ENCODE peak calls at places on chromosome 17, in seven cellular contexts. E, P, F, S, V, N and O are unnamed samples.

GRCh38 chr17:70120420-70120819 is 45.4 kb downstream of the KCNJ16 start:
- DNase-seq in F (no peak), E (no peak), N (peak), S (no peak), P (no peak), V (no peak), O (no peak)

GRCh38 chr17:72164340-72164739 is 43.5 kb downstream of the SOX9 start:
- DNase-seq in F (no peak), S (no peak), N (no peak), V (no peak), E (no peak), P (peak), O (no peak)

GRCh38 chr17:74736423-74737298 is at the start of gene RAB37:
- DNase-seq in V (no peak), S (no peak), F (peak), E (no peak), P (no peak), N (peak), O (no peak)

GRCh38 chr17:5702951-5703510 is 118.7 kb upstream of the NLRP1 start:
- DNase-seq in N (no peak), E (no peak), S (no peak), F (no peak), V (no peak), P (no peak), O (no peak)

GRCh38 chr17:40253565-40253964 is 34.1 kb upstream of the CDC6 start:
- DNase-seq in N (no peak), P (no peak), F (no peak), V (no peak), E (no peak), S (no peak), O (no peak)

GRCh38 chr17:41065829-41066624 is at the start of gene KRTAP2-4:
- DNase-seq in F (no peak), P (peak), S (no peak), E (peak), V (peak), N (no peak), O (no peak)

GRCh38 chr17:75260679-75261335 is 599 bp downstream of the GGA3 start:
- DNase-seq in S (no peak), F (no peak), E (no peak), V (peak), N (no peak), P (no peak), O (no peak)

GRCh38 chr17:73800893-73801292 is 156.6 kb upstream of the SDK2 start:
- DNase-seq in F (no peak), N (no peak), V (no peak), S (no peak), P (no peak), E (no peak), O (no peak)

GRCh38 chr17:57284583-57284982 is 28.3 kb downstream of the MSI2 start:
- DNase-seq in V (no peak), N (no peak), F (no peak), E (no peak), P (no peak), S (no peak), O (no peak)

GRCh38 chr17:2292100-2292499 is 11.5 kb downstream of the SMG6 start:
- DNase-seq in F (no peak), P (no peak), E (peak), N (no peak), V (no peak), S (no peak), O (no peak)

GRCh38 chr17:16443390-16444257 is 28.3 kb downstream of the TRPV2 start:
- DNase-seq in V (no peak), S (no peak), E (no peak), F (no peak), P (no peak), N (no peak), O (no peak)

GRCh38 chr17:62663304-62663703 is 35.8 kb downstream of the MRC2 start:
- DNase-seq in E (no peak), P (no peak), V (no peak), N (no peak), F (no peak), S (no peak), O (no peak)

GRCh38 chr17:74777884-74778490 is 1.8 kb upstream of the NAT9 start:
- DNase-seq in S (no peak), N (no peak), F (no peak), P (no peak), V (no peak), E (no peak), O (no peak)

GRCh38 chr17:44911133-44912001 is 3.9 kb downstream of the GFAP start:
- DNase-seq in P (peak), V (peak), N (peak), E (peak), F (peak), S (no peak), O (no peak)

GRCh38 chr17:72030067-72030899 is 90.5 kb upstream of the SOX9 start:
- DNase-seq in S (no peak), P (peak), V (peak), F (peak), N (peak), E (peak), O (peak)

GRCh38 chr17:45715787-45716186 is 68.3 kb upstream of the CRHR1 start:
- DNase-seq in N (no peak), S (no peak), V (no peak), P (no peak), F (no peak), E (no peak), O (no peak)

GRCh38 chr17:62000186-62000585 is 64.9 kb downstream of the MED13 start:
- DNase-seq in F (no peak), E (no peak), V (no peak), N (no peak), P (no peak), S (no peak), O (no peak)

GRCh38 chr17:21523482-21524210 is 147.5 kb downstream of the KCNJ12 start:
- DNase-seq in V (no peak), F (no peak), P (no peak), N (no peak), S (no peak), E (no peak), O (no peak)

GRCh38 chr17:51926448-51926847 is 232.1 kb downstream of the CA10 start:
- DNase-seq in N (no peak), E (no peak), S (no peak), P (no peak), F (no peak), V (no peak), O (no peak)

GRCh38 chr17:79779088-79779529 is 1.2 kb downstream of the CBX2 start:
- DNase-seq in P (no peak), E (no peak), S (no peak), N (no peak), V (no peak), F (no peak), O (no peak)
- H3K4me3 ChIP-seq in P (peak), E (no peak), S (peak), N (peak), V (peak), F (no peak), O (peak)

DNA sequence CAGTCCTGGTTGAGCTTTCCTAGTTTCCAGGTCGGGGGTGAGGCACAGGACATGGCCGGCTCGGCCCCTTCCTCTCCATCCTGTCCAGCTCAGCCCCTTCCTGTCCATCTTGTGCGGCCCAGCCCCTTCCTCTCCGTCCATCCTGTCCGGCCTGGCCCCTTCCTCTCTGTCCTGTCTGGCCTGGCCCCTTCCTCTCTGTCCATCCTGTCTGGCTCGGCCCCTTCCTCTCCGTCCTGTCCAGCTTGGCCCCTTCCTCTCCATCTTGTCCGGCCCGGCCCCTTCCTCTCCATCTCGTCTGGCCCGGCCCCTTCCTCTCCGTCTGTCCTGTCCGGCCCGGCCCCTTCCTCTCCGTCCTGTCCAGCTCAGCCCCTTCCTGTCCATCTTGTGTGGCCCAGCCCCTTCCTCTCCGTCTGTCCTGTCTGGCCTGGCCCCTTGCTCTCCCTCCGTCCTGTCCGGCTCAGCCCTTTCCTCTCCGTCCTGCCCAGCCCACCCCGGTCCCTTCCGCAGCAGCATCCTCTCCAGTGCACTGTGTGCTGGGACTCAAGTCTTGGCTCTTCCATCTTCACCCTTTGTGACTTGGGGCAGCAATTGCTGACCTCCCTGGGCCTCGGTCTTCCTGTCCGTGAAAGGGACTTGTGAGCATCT is 5.5 kb upstream of the ZNF750 start:
- DNase-seq in F (no peak), N (peak), P (no peak), E (no peak), V (no peak), S (no peak), O (no peak)
- H3K4me3 ChIP-seq in F (peak), N (peak), P (no peak), E (peak), V (no peak), S (peak), O (no peak)

DNA sequence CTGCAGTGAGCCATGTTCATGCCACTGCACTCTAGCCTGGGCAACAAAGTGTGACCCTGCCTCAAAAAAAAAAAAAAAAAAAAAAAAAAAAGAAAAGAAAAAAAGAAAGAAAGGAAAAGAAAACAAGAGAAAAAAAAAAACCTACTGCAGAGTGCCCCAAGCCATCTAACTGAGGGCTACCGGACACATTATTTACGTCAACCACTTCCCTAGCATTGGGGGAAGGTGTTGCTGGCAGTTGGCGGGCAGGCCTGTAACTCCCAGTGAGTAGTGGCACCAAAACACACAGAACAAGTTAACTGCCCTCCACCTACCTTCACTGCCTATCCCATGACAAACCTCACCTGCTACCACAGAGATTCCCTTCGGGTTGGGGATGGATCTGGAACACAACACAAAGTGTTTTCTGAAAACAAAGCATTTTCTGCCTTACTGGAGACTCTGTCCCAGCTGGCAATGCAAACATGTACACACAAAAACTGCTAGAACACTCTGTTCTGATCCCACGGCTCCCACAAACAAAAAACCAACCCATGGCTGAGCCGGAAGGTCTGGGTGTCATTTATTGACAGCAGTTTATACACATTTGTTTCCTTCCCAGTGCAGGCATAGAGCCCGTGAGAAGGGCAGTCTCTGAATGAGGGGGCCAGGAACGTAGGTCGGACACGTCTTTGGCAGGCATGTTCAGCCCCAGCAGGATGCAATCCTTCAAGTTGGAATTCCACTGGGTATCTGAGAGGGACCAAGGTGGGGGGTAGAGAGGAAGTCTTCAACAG is 11.0 kb downstream of the PHB1 start:
- DNase-seq in F (no peak), E (no peak), V (no peak), N (no peak), S (no peak), P (no peak), O (no peak)
- H3K4me3 ChIP-seq in F (no peak), E (no peak), V (no peak), N (no peak), S (no peak), P (no peak), O (no peak)

DNA sequence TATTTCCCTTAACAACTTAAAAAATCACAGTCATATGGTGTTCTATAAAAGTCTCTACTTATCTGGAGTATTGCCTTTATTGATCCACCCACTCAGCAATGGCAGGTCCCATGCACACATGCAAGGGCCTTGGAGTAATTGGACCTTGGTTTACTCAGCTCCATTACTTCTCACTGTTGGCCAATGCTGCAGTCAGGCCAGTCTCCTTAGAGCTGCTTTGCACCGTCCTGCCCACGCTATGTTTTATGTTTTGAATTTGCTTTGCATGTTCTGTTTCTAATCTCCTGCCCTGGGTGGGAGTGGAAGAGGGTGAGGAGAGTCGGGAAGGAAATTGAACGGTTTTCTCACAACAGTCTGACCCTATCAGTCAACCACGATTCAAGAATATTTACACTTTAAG is 23.6 kb downstream of the ARHGAP44 start:
- DNase-seq in P (peak), N (no peak), V (no peak), F (no peak), E (no peak), S (no peak), O (no peak)
- H3K4me3 ChIP-seq in P (no peak), N (no peak), V (no peak), F (no peak), E (no peak), S (no peak), O (no peak)

GRCh38 chr17:78672880-78673371 is 95.7 kb upstream of the DNAH17 start:
- DNase-seq in F (no peak), P (no peak), E (no peak), S (peak), V (no peak), N (no peak), O (no peak)
- H3K4me3 ChIP-seq in F (no peak), P (no peak), E (no peak), S (no peak), V (no peak), N (no peak), O (no peak)

DNA sequence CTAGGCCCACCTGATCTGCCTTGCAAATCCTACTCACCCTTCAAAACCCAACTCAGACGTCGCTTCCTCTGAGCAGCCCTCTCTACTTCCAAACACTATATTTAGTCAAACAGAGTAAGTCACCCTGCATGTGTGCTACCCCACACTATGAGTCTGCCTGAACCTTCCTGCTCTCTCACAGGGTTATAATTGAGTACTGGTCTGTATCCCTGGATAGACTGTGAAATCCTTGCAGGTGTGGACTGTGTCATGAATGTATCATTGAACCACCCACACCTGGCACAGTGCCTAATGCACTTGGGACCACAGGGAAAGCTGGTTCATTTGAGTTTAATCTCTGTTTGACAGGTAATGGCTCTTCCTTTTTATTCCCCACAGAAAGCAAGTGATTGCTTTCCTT is 3.4 kb downstream of the FBXO39 start:
- DNase-seq in P (no peak), S (no peak), F (no peak), E (no peak), V (no peak), N (no peak), O (no peak)
- H3K4me3 ChIP-seq in P (no peak), S (no peak), F (no peak), E (no peak), V (no peak), N (no peak), O (no peak)

DNA sequence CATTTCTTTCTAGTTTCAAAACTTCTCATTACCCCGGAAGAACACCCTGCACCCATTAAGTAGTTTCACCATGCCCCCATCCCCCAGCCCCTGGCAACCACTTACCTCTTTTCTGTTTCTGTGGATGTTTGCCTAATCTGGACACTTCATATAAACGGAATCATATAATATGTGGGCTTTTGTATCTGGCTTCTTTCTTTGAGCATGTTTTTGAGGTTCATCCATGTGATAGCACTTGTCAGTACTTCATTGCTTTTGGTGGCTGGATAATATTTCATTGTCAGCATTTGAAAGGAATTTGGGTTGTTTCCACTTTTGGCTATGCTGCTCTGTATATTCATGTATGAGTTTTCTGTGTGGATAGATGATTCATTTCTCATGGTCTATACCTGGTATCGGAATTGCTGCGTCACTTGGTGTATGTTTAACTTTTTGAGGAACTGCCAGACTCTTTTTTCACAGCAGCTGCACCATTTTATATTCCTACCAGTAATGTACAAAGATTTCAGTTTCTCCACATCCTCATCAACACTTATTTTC is 30.0 kb upstream of the SLC5A10 start:
- DNase-seq in E (peak), V (peak), P (peak), S (no peak), F (no peak), N (no peak), O (no peak)
- H3K4me3 ChIP-seq in E (no peak), V (peak), P (no peak), S (no peak), F (no peak), N (no peak), O (no peak)

GRCh38 chr17:53719229-53719628 is 103.5 kb upstream of the KIF2B start:
- DNase-seq in N (no peak), F (no peak), S (no peak), P (no peak), E (peak), V (no peak), O (no peak)

GRCh38 chr17:53724726-53725125 is 98.0 kb upstream of the KIF2B start:
- DNase-seq in E (no peak), F (no peak), S (no peak), N (no peak), P (no peak), V (no peak), O (no peak)

GRCh38 chr17:53721101-53721500 is 101.6 kb upstream of the KIF2B start:
- DNase-seq in S (no peak), E (peak), N (no peak), V (no peak), F (no peak), P (no peak), O (no peak)

DNA sequence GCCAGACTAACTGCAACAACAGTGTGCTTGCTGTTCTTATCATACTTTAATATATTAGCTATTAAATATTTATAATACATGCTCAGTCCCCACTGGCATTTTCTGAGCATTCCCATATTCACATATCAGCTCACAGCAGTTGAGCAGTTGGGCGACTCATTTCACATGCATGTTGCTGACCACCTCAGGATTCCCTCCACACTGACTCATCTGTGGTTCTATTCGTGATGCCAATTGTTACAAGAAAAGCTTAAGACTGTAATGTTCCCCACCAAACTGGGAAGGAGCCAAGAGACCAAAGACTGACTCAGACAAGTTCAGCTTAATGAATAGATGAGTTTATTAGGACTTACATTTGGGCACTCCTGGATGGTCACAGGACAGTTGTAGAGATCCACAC is 100.3 kb upstream of the KIF2B start:
- DNase-seq in S (no peak), F (no peak), N (no peak), V (peak), P (peak), E (peak), O (peak)
- H3K4me3 ChIP-seq in S (no peak), F (no peak), N (no peak), V (no peak), P (no peak), E (no peak), O (no peak)

GRCh38 chr17:76868669-76869208 is 535 bp downstream of the MGAT5B start:
- DNase-seq in V (peak), P (no peak), E (peak), N (no peak), S (no peak), F (no peak), O (no peak)

GRCh38 chr17:76866774-76867577 is 1.2 kb upstream of the MGAT5B start:
- DNase-seq in P (peak), N (no peak), S (no peak), E (peak), F (no peak), V (peak), O (peak)

GRCh38 chr17:76868176-76868668 is at the start of gene MGAT5B:
- DNase-seq in P (peak), V (peak), N (peak), E (peak), F (peak), S (peak), O (peak)

GRCh38 chr17:76866203-76866602 is 2.0 kb upstream of the MGAT5B start:
- DNase-seq in E (no peak), F (no peak), V (no peak), S (no peak), N (no peak), P (no peak), O (no peak)

DNA sequence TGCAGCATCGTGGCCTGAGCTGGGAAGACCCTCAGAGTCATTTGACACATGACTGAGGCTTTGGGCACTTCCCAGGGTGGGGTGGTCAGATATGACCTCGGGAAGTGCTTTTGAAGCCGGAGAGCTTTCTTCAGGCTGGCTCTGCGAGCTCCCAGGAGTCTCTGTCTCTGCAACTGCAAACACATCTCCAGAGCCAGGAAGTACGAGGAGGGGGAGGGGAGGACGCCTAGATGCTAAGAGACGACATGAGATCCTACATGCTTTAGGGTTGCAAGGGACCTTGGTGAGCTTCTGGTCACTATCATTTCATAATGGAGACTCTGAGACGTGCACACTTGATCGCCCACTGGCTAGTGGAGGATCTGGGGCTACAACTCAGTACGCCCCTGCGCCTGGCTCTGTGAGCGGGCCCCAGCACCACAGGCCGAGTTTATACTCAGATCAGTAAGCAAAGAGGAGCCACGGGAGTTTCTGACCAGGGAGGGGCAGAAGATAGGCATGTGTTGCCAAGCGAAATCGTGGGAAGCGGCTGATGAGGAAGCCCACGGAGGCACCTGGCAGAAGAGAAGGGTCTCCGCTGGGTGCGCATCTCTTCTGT is 527 bp upstream of the MGAT5B start:
- DNase-seq in N (no peak), F (no peak), V (peak), E (peak), P (peak), S (no peak), O (no peak)
- H3K4me3 ChIP-seq in N (no peak), F (no peak), V (peak), E (no peak), P (no peak), S (no peak), O (no peak)